ENCODE peak calls at places on chromosomes 7 and 10, in nine cellular contexts. E is SK-N-SH, P is mammary epithelial cell, A is HCT116, Y is OCI-LY7, Q is fibroblast of lung, O is K562, N is GM23248, Z is neural progenitor cell. H is an unnamed sample.

GRCh38 chr7:84025332-84025927 is 169.2 kb downstream of the SEMA3A start:
- DNase-seq in E (no peak), N (peak; percentile 95), P (peak; percentile 89), A (peak; percentile 51), O (peak; percentile 5), Y (no peak), Z (peak; percentile 53), Q (peak; percentile 91), H (peak; percentile 30)

GRCh38 chr10:62175256-62175655 is 93.4 kb downstream of the RTKN2 start:
- DNase-seq in P (no peak), Q (peak; percentile 18), N (no peak), O (no peak), E (no peak), A (no peak), Z (no peak), Y (no peak), H (no peak)

GRCh38 chr10:19788075-19788686 is 28.1 kb upstream of the PLXDC2 start:
- DNase-seq in A (no peak), N (peak; percentile 69), E (peak; percentile 32), Q (peak; percentile 80), Z (peak; percentile 66), P (peak; percentile 20), Y (peak; percentile 30), O (peak; percentile 39), H (peak; percentile 13)

GRCh38 chr10:130993612-130994011 is 317.9 kb downstream of the TCERG1L start:
- DNase-seq in Y (no peak), E (no peak), N (no peak), Q (no peak), O (no peak), A (no peak), P (no peak), Z (no peak), H (no peak)

GRCh38 chr10:6532321-6532720 is 47.8 kb downstream of the PRKCQ start:
- DNase-seq in Q (no peak), Z (no peak), P (no peak), N (no peak), E (no peak), A (no peak), O (no peak), Y (no peak), H (no peak)

GRCh38 chr7:94449151-94449725 is 54.5 kb downstream of the COL1A2 start:
- DNase-seq in E (peak; percentile 49), P (peak; percentile 24), Y (peak; percentile 66), N (peak; percentile 74), Z (peak; percentile 33), O (peak; percentile 24), A (peak; percentile 32), Q (peak; percentile 71), H (no peak)

GRCh38 chr10:102648889-102649752 is 4.8 kb downstream of the TRIM8 start:
- DNase-seq in Z (peak; percentile 93), A (no peak), Y (peak; percentile 88), O (no peak), Q (peak; percentile 46), P (no peak), E (peak; percentile 58), N (peak; percentile 51), H (no peak)

GRCh38 chr7:117810642-117811512 is 62.4 kb downstream of the CTTNBP2 start:
- DNase-seq in Q (no peak), E (no peak), O (no peak), N (peak; percentile 2), Z (peak; percentile 53), Y (no peak), A (no peak), P (no peak), H (no peak)

GRCh38 chr7:30470783-30471182 is 7.8 kb downstream of the NOD1 start:
- DNase-seq in Q (peak; percentile 89), E (no peak), A (no peak), N (peak; percentile 92), O (peak; percentile 55), Y (no peak), P (no peak), Z (no peak), H (no peak)

DNA sequence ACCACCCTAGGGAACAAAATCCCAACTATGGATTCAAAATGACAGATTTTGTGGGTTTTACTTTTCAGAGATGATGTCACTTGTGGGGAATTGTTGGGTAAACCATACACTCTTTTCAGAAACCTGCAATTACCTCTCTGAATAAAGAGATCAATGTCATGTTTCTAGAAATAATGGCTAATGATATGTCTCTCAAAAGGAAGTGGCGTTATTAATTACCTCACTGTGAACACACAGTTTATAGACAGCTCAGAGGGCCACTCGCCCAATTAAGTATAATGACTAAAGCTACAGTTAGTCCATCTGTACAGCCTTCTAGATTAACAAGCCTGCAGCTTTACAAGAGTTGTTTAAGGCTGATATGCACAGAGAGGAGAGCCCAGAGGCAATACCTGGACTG is 79.6 kb downstream of the RAB11FIP2 start:
- DNase-seq in N (no peak), Z (no peak), O (no peak), Q (no peak), Y (no peak), P (no peak), A (no peak), E (no peak), H (no peak)
- H3K4me2 ChIP-seq in N (no peak overlapping the region), Z (no peak overlapping the region), O (no peak overlapping the region), Q (no peak overlapping the region), Y (no peak overlapping the region), P (no peak overlapping the region), A (no peak overlapping the region), E (no peak overlapping the region), H (no peak overlapping the region)

GRCh38 chr7:91293840-91294239 is 29.6 kb downstream of the FZD1 start:
- DNase-seq in Z (no peak), N (no peak), Y (no peak), O (no peak), Q (no peak), E (no peak), A (no peak), P (peak; percentile 12), H (no peak)
- H3K4me2 ChIP-seq in Z (no peak overlapping the region), N (no peak overlapping the region), Y (no peak overlapping the region), O (no peak overlapping the region), Q (no peak overlapping the region), E (no peak overlapping the region), A (no peak overlapping the region), P (no peak overlapping the region), H (no peak overlapping the region)

DNA sequence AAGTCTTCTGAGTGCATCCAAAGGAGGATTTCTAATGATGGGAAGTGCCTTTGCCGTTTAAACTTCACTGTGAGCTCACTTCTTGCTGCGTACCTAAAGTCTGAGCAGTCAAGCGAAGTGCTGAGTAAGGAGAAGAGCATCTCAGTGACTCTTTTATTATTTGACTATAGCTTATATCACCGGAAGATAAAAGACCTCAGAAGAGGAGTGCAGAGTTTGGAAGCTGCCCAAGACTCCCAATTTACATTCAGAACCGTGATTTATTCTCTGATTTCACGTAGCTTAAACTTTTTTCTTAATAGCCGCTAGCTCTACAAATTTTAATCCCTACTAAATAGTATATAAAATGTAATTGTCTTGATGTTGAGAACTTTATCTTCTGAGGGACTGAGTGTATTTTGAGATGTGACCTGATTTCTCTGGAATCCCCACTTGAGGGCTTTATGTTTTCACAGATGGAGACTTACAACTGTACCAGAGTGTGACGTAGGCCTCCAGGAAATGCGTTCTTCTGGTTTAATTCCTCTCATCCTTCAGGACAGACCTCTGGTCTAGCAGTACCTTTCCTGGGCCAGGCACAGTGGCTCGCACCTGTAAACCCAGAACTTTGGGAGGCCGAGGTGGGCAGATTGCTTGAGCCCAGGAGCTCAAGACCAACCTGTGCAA is 51.1 kb downstream of the CAMK1D start:
- DNase-seq in A (no peak), N (no peak), Q (no peak), Z (no peak), P (no peak), O (no peak), Y (no peak), E (no peak), H (no peak)
- H3K4me2 ChIP-seq in A (no peak overlapping the region), N (no peak overlapping the region), Q (no peak overlapping the region), Z (no peak overlapping the region), P (no peak overlapping the region), O (no peak overlapping the region), Y (no peak overlapping the region), E (no peak overlapping the region), H (no peak overlapping the region)

GRCh38 chr10:43069597-43069996 is 7.3 kb upstream of the RET start:
- DNase-seq in Q (no peak), Y (no peak), O (no peak), E (peak; percentile 63), Z (no peak), P (no peak), A (no peak), N (no peak), H (no peak)
- H3K4me2 ChIP-seq in Q (no peak overlapping the region), Y (no peak overlapping the region), O (no peak overlapping the region), E (no peak overlapping the region), Z (no peak overlapping the region), P (no peak overlapping the region), A (no peak overlapping the region), N (no peak overlapping the region), H (no peak overlapping the region)

H was measured in keratinocyte.